ENCODE peak calls at places on chromosome 16, in five cellular contexts. Q is K562, S is A549, A is HepG2, H is GM12878. K is an unnamed sample.

GRCh38 chr16:50747206-50747956 is 5.5 kb downstream of the CYLD start:
- DNase-seq in Q (no peak), S (peak; percentile 22), H (peak; percentile 57), A (peak; percentile 46), K (peak; percentile 30)

GRCh38 chr16:64363039-64363438 is 758.8 kb downstream of the CDH11 start:
- DNase-seq in H (no peak), Q (no peak), S (no peak), A (no peak), K (no peak)

GRCh38 chr16:72995151-72995881 is 52.6 kb downstream of the ZFHX3 start:
- DNase-seq in H (no peak), A (no peak), S (peak; percentile 50), Q (peak; percentile 66), K (peak; percentile 34)

GRCh38 chr16:80006175-80006895 is 405.8 kb upstream of the MAF start:
- DNase-seq in A (no peak), Q (no peak), H (no peak), S (peak; percentile 72), K (no peak)

GRCh38 chr16:86120201-86120981 is 221.4 kb downstream of the IRF8 start:
- DNase-seq in S (no peak), H (no peak), A (no peak), Q (no peak), K (no peak)

GRCh38 chr16:78748471-78748929 is 649.0 kb downstream of the WWOX start:
- DNase-seq in S (no peak), Q (no peak), A (no peak), H (no peak), K (peak; percentile 51)

GRCh38 chr16:81491522-81492188 is 47.0 kb downstream of the CMIP start:
- DNase-seq in Q (no peak), H (no peak), S (no peak), A (no peak), K (no peak)

GRCh38 chr16:57071840-57072541 is 20.4 kb upstream of the CPNE2 start:
- DNase-seq in Q (no peak), S (peak; percentile 44), H (no peak), A (no peak), K (no peak)

GRCh38 chr16:30077656-30078055 is 1.9 kb downstream of the PPP4C start:
- DNase-seq in Q (no peak), H (no peak), A (no peak), S (no peak), K (no peak)

GRCh38 chr16:19542138-19542821 is 13.2 kb upstream of the VPS35L start:
- DNase-seq in H (no peak), S (no peak), A (peak; percentile 98), Q (no peak), K (no peak)
- TF ChIP-seq RFX5 in H (no peak), S (no peak), A (peak; percentile 46), Q (no peak), K (no peak)

GRCh38 chr16:47392114-47392513 is 68.7 kb downstream of the ITFG1 start:
- DNase-seq in H (peak; percentile 40), A (peak; percentile 53), S (no peak), Q (peak; percentile 10), K (no peak)

GRCh38 chr16:47387026-47387734 is 73.7 kb downstream of the ITFG1 start:
- DNase-seq in A (peak; percentile 38), S (no peak), H (no peak), Q (no peak), K (no peak)

GRCh38 chr16:47388705-47389104 is 72.2 kb downstream of the ITFG1 start:
- DNase-seq in H (no peak), Q (no peak), S (no peak), A (no peak), K (no peak)

DNA sequence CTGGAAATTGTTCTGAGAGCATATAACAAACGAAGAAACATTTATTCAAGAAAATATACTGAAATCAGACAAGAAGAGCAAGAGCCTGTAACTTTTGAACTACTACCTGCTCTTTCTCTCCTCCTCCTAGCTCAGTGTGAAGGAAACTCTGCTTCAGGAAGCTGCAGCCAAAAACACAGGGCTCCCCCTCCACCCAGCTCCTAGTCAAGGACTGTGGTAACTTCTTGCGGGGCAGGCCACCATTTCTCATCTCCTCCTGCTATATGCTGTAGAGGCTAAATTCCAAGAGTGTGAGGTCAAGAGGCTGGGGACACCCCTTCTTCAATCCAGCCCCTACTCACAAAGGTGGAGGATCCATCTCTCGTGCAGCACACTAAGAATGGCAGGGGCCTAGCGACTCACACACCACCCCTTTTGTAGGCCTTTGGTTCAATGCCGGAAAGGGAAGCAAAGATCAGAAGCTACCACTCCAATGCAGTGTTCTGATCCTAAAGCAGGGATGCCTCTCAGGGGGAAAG is 74.6 kb downstream of the ITFG1 start:
- DNase-seq in H (no peak), A (no peak), Q (no peak), S (no peak), K (no peak)
- TF ChIP-seq MAX in H (no peak), A (no peak), Q (no peak), S (no peak), K (no peak)

GRCh38 chr16:66503612-66504011 is 46.3 kb downstream of the TK2 start:
- DNase-seq in A (no peak), H (no peak), Q (no peak), S (no peak), K (no peak)

GRCh38 chr16:66507731-66508239 is 42.1 kb downstream of the TK2 start:
- DNase-seq in H (no peak), Q (no peak), A (no peak), S (no peak), K (no peak)

GRCh38 chr16:66508261-66508913 is 41.5 kb downstream of the TK2 start:
- DNase-seq in A (no peak), S (peak; percentile 93), H (no peak), Q (no peak), K (no peak)

GRCh38 chr16:66502020-66502913 is 47.7 kb downstream of the TK2 start:
- DNase-seq in Q (no peak), S (peak; percentile 47), A (peak; percentile 47), H (no peak), K (no peak)

GRCh38 chr16:66503030-66503429 is 46.9 kb downstream of the TK2 start:
- DNase-seq in S (no peak), H (no peak), A (no peak), Q (no peak), K (no peak)
- TF ChIP-seq SMC3 in S (no peak), H (no peak), A (no peak), Q (no peak), K (no peak)

GRCh38 chr16:4532238-4532637 is 6.3 kb downstream of the CDIP1 start:
- DNase-seq in A (no peak), Q (no peak), S (no peak), H (no peak), K (no peak)
- TF ChIP-seq RFX5 in A (no peak), Q (no peak), S (no peak), H (no peak), K (no peak)